ENCODE peak calls at places on chromosomes 1 and 21, in five cellular contexts. One of them, this sample, is unnamed.

GRCh38 chr1:115982399-115982798 is 6.1 kb downstream of the SLC22A15 start:
- DNase-seq in GM04504: no peak
- DNase-seq in cardiac fibroblast: no peak
- DNase-seq in choroid plexus epithelial cell: no peak
- DNase-seq in MM.1S: no peak
- DNase-seq in this sample: no peak

GRCh38 chr1:7808253-7808844 is 24.3 kb downstream of the PER3 start:
- DNase-seq in GM04504: no peak
- DNase-seq in cardiac fibroblast: peak
- DNase-seq in choroid plexus epithelial cell: peak
- DNase-seq in MM.1S: peak
- DNase-seq in this sample: peak

GRCh38 chr1:22896184-22896583 is 76.5 kb downstream of the LACTBL1 start:
- DNase-seq in GM04504: no peak
- DNase-seq in cardiac fibroblast: no peak
- DNase-seq in choroid plexus epithelial cell: no peak
- DNase-seq in MM.1S: no peak
- DNase-seq in this sample: no peak

GRCh38 chr1:61050541-61051454 is 31.6 kb upstream of the NFIA start:
- DNase-seq in GM04504: no peak
- DNase-seq in cardiac fibroblast: peak
- DNase-seq in choroid plexus epithelial cell: peak
- DNase-seq in MM.1S: peak
- DNase-seq in this sample: no peak

GRCh38 chr1:201515895-201516294 is 9.0 kb upstream of the CSRP1 start:
- DNase-seq in GM04504: no peak
- DNase-seq in cardiac fibroblast: no peak
- DNase-seq in choroid plexus epithelial cell: no peak
- DNase-seq in MM.1S: no peak
- DNase-seq in this sample: no peak

GRCh38 chr1:177209357-177209756 is 38.6 kb downstream of the BRINP2 start:
- DNase-seq in GM04504: peak
- DNase-seq in cardiac fibroblast: peak
- DNase-seq in choroid plexus epithelial cell: peak
- DNase-seq in MM.1S: no peak
- DNase-seq in this sample: peak

GRCh38 chr1:182197555-182197954 is 136.0 kb upstream of the ZNF648 start:
- DNase-seq in GM04504: no peak
- DNase-seq in cardiac fibroblast: no peak
- DNase-seq in choroid plexus epithelial cell: no peak
- DNase-seq in MM.1S: no peak
- DNase-seq in this sample: no peak

GRCh38 chr1:24589200-24589599 is 33.3 kb downstream of the NCMAP start:
- DNase-seq in GM04504: no peak
- DNase-seq in cardiac fibroblast: no peak
- DNase-seq in choroid plexus epithelial cell: no peak
- DNase-seq in MM.1S: no peak
- DNase-seq in this sample: no peak

GRCh38 chr1:30264672-30265025 is 458.7 kb downstream of the MATN1 start:
- DNase-seq in GM04504: no peak
- DNase-seq in cardiac fibroblast: no peak
- DNase-seq in choroid plexus epithelial cell: no peak
- DNase-seq in MM.1S: no peak
- DNase-seq in this sample: no peak

GRCh38 chr1:1244192-1244811 is 2.2 kb downstream of the C1QTNF12 start:
- DNase-seq in GM04504: no peak
- DNase-seq in cardiac fibroblast: no peak
- DNase-seq in choroid plexus epithelial cell: no peak
- DNase-seq in MM.1S: no peak
- DNase-seq in this sample: no peak

GRCh38 chr21:43585924-43586411 is 73.3 kb downstream of the HSF2BP start:
- DNase-seq in GM04504: peak
- DNase-seq in cardiac fibroblast: peak
- DNase-seq in choroid plexus epithelial cell: peak
- DNase-seq in MM.1S: no peak
- DNase-seq in this sample: no peak

GRCh38 chr1:200336111-200336845 is 73.6 kb downstream of the ZNF281 start:
- DNase-seq in GM04504: no peak
- DNase-seq in cardiac fibroblast: peak
- DNase-seq in choroid plexus epithelial cell: peak
- DNase-seq in MM.1S: no peak
- DNase-seq in this sample: no peak

This sample was measured in SHP77.